ENCODE peak calls at places on chromosomes 3 and 15, in four cellular contexts. A, D, G and I are unnamed samples.

GRCh38 chr15:82312611-82313349 is 36.5 kb downstream of the GOLGA6L10 start:
- DNase-seq in G (peak), D (no peak), A (no peak), I (no peak)

GRCh38 chr15:58066042-58066867 is 744 bp upstream of the ALDH1A2 start:
- DNase-seq in D (peak), G (peak), A (peak), I (peak)

GRCh38 chr15:70559223-70559823 is 204.0 kb downstream of the UACA start:
- DNase-seq in D (peak), A (peak), G (peak), I (peak)

GRCh38 chr3:46593274-46593862 is 19.0 kb upstream of the FAM240A start:
- DNase-seq in D (no peak), A (no peak), G (no peak), I (no peak)

GRCh38 chr3:182925330-182925943 is 54.9 kb downstream of the DCUN1D1 start:
- DNase-seq in D (peak), A (peak), G (peak), I (no peak)

GRCh38 chr3:164479978-164480377 is 598.3 kb downstream of the SI start:
- DNase-seq in D (no peak), G (no peak), A (no peak), I (no peak)

GRCh38 chr15:43218908-43219706 is 1.7 kb downstream of the EPB42 start:
- DNase-seq in G (peak), D (peak), A (no peak), I (no peak)

GRCh38 chr3:152283492-152284381 is 15.0 kb downstream of the MBNL1 start:
- DNase-seq in D (no peak), A (no peak), G (no peak), I (no peak)

GRCh38 chr3:49248828-49249227 is 28.2 kb downstream of the C3orf62 start:
- DNase-seq in D (peak), G (peak), A (no peak), I (no peak)

GRCh38 chr15:75531041-75531450 is 48.1 kb downstream of the PTPN9 start:
- DNase-seq in A (peak), G (peak), D (no peak), I (no peak)
- H3K4me3 ChIP-seq in A (no peak), G (no peak), D (no peak), I (no peak)

GRCh38 chr3:38022301-38022700 is 7.1 kb downstream of the PLCD1 start:
- DNase-seq in A (no peak), G (no peak), D (no peak), I (no peak)

GRCh38 chr3:38020342-38020726 is 9.1 kb downstream of the PLCD1 start:
- DNase-seq in G (no peak), A (no peak), D (no peak), I (no peak)

GRCh38 chr3:38021196-38021595 is 8.2 kb downstream of the PLCD1 start:
- DNase-seq in G (no peak), A (no peak), D (no peak), I (no peak)

GRCh38 chr3:38019658-38020341 is 9.6 kb downstream of the PLCD1 start:
- DNase-seq in D (no peak), A (no peak), G (no peak), I (peak)

DNA sequence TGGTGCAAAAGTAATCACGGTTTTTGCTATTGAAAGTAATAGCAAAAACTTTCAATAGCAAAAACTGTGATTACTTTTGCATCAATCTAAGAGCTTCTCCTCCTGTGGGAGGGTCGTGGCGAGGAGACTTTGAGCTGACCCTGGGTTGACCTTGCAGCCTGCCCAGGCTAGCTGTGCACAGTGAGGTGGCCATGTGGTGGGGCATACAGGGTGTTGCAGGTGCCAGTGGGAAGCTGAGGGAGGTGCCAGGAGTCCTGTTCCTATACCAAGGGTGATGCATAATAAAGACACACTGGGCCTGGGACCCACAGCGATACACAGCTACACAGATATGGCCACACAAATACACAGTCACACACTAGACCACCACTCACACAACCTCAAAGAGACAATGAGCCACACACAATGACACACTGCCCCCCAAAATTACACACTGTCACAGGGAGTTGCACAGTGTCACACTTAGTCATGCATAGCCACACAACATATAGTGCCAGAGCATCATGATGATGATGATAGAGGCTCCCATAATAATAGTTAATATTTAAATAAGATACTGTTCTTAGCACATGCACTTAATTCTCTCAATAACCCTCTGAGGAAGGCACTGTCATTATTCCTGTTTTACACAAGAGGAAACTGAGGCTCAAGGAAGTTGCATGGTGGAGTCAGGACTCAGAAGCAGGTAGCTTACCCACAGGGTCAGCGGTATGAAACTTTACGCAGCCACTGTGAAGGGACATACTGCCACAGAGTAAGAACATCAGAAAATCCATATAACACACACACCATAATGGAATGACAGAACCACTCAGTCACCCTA is 6.3 kb downstream of the PLCD1 start:
- DNase-seq in A (no peak), G (no peak), D (no peak), I (no peak)
- H3K4me3 ChIP-seq in A (peak), G (no peak), D (no peak), I (no peak)

DNA sequence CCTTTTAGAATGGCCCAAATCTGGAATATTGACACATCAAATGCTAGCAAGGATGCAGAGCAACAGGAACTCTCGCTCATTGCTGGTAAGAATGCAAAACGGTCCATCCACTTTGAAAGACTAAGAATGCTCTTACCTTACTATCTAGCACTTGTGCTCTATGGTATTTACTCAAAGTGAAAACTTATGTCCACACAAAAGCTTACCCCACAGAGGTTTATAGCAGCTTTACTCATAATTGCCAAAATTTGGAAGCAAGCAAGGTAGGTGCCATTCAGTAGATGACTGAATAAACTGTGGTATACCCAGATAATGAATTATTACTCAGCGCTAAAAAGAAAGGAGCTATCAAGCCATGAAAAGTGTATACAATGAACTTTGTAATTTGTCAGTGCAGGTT is 96.4 kb downstream of the CTNNB1 start:
- DNase-seq in D (no peak), A (no peak), G (no peak), I (no peak)
- H3K4me3 ChIP-seq in D (no peak), A (no peak), G (no peak), I (no peak)

GRCh38 chr3:156297582-156297981 is 177.2 kb downstream of the KCNAB1 start:
- DNase-seq in D (no peak), G (no peak), A (no peak), I (no peak)

GRCh38 chr3:156298014-156298413 is 177.6 kb downstream of the KCNAB1 start:
- DNase-seq in G (no peak), D (no peak), A (no peak), I (no peak)

GRCh38 chr3:156290917-156291268 is 170.5 kb downstream of the KCNAB1 start:
- DNase-seq in D (no peak), A (no peak), G (no peak), I (no peak)

GRCh38 chr3:156291269-156292123 is 171.1 kb downstream of the KCNAB1 start:
- DNase-seq in D (no peak), G (peak), A (peak), I (no peak)

DNA sequence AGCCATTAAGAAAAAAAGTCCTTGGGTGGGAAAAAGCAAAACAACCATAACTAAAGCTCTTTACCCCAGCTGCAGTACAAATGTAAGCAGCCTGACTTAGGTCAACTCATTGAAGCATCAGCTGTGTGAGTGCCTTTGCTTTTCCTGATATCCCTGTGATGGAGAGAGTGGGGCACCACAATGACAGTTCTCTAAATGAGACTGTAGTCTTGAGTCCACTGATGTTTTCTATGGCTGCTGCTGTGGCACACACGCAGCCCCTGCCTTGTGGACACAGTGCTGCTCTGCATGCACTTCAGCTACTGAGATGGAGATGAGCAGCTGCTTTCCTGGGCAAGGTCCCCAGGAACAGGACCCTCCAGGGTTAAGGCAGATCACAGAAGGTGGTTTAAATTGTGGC is 173.2 kb downstream of the KCNAB1 start:
- DNase-seq in G (no peak), A (no peak), D (no peak), I (no peak)
- H3K4me3 ChIP-seq in G (no peak), A (no peak), D (no peak), I (no peak)

GRCh38 chr15:25072857-25073476 is 118.2 kb downstream of the SNRPN start:
- DNase-seq in G (no peak), D (no peak), A (no peak), I (no peak)
- H3K4me3 ChIP-seq in G (no peak), D (no peak), A (no peak), I (no peak)

DNA sequence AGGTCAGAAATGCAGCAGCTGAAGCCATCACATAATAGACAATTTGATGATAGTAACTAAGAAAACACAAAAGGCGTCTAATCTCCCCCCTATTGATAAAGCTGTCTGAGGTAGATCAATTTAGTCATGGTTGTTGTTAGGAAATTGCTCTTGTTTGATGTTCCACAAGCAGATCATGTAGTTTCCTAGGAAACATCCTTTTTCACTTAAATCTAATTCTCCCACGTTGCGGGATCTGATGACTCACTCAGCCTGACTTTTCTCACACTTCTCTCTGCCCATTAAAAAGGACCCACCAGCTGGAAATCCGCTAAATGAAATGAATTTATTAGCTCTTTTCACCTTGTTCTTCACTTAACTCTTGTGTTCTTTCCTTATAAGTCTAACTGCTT is 795.9 kb upstream of the ARPP21 start:
- DNase-seq in D (no peak), G (no peak), A (no peak), I (no peak)
- H3K4me3 ChIP-seq in D (no peak), G (no peak), A (no peak), I (no peak)

DNA sequence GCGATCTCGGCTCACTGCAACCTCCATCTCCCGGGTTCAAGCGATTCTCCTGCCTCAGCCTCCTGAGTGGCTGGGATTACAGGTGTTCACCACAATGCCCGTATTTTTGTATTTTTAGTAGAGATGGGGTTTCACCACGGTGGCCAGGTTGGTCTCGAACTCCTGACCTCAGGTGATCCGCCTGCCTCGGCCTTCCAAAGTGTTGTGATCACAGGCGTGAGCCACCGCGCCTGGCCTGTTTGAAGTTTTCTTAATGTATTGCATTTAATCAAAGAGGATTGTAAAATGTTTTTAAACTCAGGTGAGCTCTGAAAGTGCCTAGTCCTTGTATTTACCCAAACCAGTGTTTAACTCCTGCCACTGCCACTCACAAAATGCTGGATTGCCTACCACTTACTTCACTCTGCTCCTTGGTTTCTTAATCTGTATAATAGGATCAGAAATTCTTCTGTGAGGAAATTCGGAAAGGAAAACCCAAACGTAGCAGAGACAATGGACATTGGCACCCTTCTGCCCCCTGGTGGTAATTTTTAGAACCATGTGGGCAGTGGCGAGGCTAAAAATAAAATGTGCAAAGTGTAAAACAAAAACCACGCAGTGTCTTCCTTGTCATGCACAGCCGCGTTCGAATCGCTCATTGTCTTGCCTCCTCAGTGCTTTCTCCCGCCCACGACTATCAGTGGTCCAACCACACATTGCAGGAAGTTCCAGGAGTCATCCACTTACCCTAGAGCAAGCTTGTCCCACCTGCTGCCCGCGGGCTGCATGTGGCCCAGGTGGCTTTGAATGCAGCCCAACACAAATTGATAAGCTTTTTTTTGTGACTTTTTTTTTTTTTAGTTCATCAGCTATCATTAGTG is 27.3 kb downstream of the CEP19 start:
- DNase-seq in D (peak), G (peak), A (peak), I (peak)
- H3K4me3 ChIP-seq in D (no peak), G (no peak), A (peak), I (no peak)

GRCh38 chr3:177283983-177284382 is 86.7 kb upstream of the TBL1XR1 start:
- DNase-seq in D (no peak), G (no peak), A (no peak), I (no peak)
- H3K4me3 ChIP-seq in D (peak), G (no peak), A (no peak), I (no peak)

GRCh38 chr3:44955917-44956316 is 20.1 kb downstream of the ZDHHC3 start:
- DNase-seq in A (no peak), G (no peak), D (no peak), I (no peak)
- H3K4me3 ChIP-seq in A (no peak), G (no peak), D (no peak), I (no peak)